ENCODE peak calls at places on chromosomes 4 and X, in seven cellular contexts. E is activated naive CD4-positive, alpha-beta T cell treated with anti-CD3 and anti-CD28 coated beads for 36 hours; M is stimulated activated CD8-positive, alpha-beta memory T cell treated with anti-CD3 and anti-CD28 coated beads, Interleukin-12 subunit alpha, Interleukin-12 subunit beta, amount 100 ng/mL, for 1 hour; C is H54; I is activated CD4-positive, alpha-beta T cell treated with anti-CD3 and anti-CD28 coated beads for 4 hours; Z is dermis microvascular lymphatic vessel endothelial cell; U is SK-N-SH. F is an unnamed sample.

GRCh38 chr4:87559090-87559837 is 30.1 kb upstream of the SPARCL1 start:
- DNase-seq in E (peak), M (peak), C (no peak), I (peak), Z (no peak), U (peak), F (no peak)

GRCh38 chrX:1386338-1387127 is 5.4 kb downstream of the SLC25A6 start:
- DNase-seq in E (no peak), M (no peak), C (no peak), I (no peak), Z (no peak), U (peak), F (no peak)

GRCh38 chr4:67087897-67088296 is 457.4 kb downstream of the CENPC start:
- DNase-seq in E (peak), M (no peak), C (peak), I (peak), Z (peak), U (peak), F (no peak)

GRCh38 chr4:138522366-138522765 is 280.2 kb upstream of the SLC7A11 start:
- DNase-seq in E (no peak), M (no peak), C (no peak), I (no peak), Z (no peak), U (no peak), F (no peak)

GRCh38 chr4:65259251-65259650 is 411.0 kb downstream of the EPHA5 start:
- DNase-seq in E (no peak), M (no peak), C (no peak), I (no peak), Z (no peak), U (no peak), F (no peak)

GRCh38 chrX:132876509-132876837 is 82.0 kb downstream of the HS6ST2 start:
- DNase-seq in E (no peak), M (no peak), C (no peak), I (no peak), Z (no peak), U (no peak), F (no peak)

GRCh38 chrX:46750829-46751228 is 8.1 kb downstream of the SLC9A7 start:
- DNase-seq in E (no peak), M (no peak), C (no peak), I (no peak), Z (no peak), U (no peak), F (no peak)

GRCh38 chr4:1235381-1236102 is 13.4 kb downstream of the CTBP1 start:
- DNase-seq in E (no peak), M (no peak), C (no peak), I (no peak), Z (no peak), U (no peak), F (no peak)

GRCh38 chr4:174217273-174218126 is 66.0 kb downstream of the FBXO8 start:
- DNase-seq in E (no peak), M (no peak), C (peak), I (no peak), Z (no peak), U (peak), F (no peak)

GRCh38 chr4:139656614-139657486 is 8.8 kb upstream of the MGST2 start:
- DNase-seq in E (peak), M (no peak), C (peak), I (peak), Z (peak), U (peak), F (no peak)

GRCh38 chrX:12237131-12237530 is 98.9 kb downstream of the FRMPD4 start:
- DNase-seq in E (no peak), M (no peak), C (no peak), I (no peak), Z (no peak), U (no peak), F (no peak)

GRCh38 chr4:8315343-8316250 is 46.0 kb downstream of the HTRA3 start:
- DNase-seq in E (no peak), M (no peak), C (peak), I (no peak), Z (no peak), U (peak), F (no peak)

GRCh38 chr4:109996531-109996930 is 83.8 kb downstream of the EGF start:
- DNase-seq in E (no peak), M (no peak), C (no peak), I (no peak), Z (no peak), U (no peak), F (no peak)

GRCh38 chr4:161101881-161102280 is 1061.9 kb downstream of the FSTL5 start:
- DNase-seq in E (no peak), M (no peak), C (no peak), I (no peak), Z (no peak), U (no peak), F (no peak)

GRCh38 chrX:148872153-148872540 is 371.7 kb downstream of the AFF2 start:
- DNase-seq in E (no peak), M (no peak), C (no peak), I (no peak), Z (no peak), U (no peak), F (no peak)

GRCh38 chr4:169345207-169345788 is 74.5 kb upstream of the SH3RF1 start:
- DNase-seq in E (no peak), M (no peak), C (peak), I (no peak), Z (no peak), U (peak), F (no peak)

GRCh38 chrX:22249371-22249770 is 23.3 kb upstream of the CBLL2 start:
- DNase-seq in E (no peak), M (no peak), C (no peak), I (no peak), Z (no peak), U (no peak), F (no peak)

GRCh38 chr4:89751416-89751815 is 85.5 kb downstream of the SNCA start:
- DNase-seq in E (no peak), M (no peak), C (no peak), I (no peak), Z (no peak), U (no peak), F (no peak)

GRCh38 chrX:152936306-152936705 is 38.4 kb downstream of the ZNF185 start:
- DNase-seq in E (no peak), M (no peak), C (no peak), I (no peak), Z (no peak), U (no peak), F (no peak)

GRCh38 chrX:68121371-68121770 is 311.9 kb downstream of the OPHN1 start:
- DNase-seq in E (no peak), M (no peak), C (no peak), I (no peak), Z (no peak), U (no peak), F (no peak)

GRCh38 chr4:98658287-98659105 is at the start of gene TSPAN5:
- DNase-seq in E (peak), M (peak), C (peak), I (peak), Z (no peak), U (peak), F (peak)

F was measured in activated CD8-positive, alpha-beta memory T cell treated with anti-CD3 and anti-CD28 coated beads for 4 hours.